ENCODE peak calls at places on chromosomes 3 and 15, in five cellular contexts. One of them, this sample, is unnamed.

GRCh38 chr3:123586131-123586530 is 1.3 kb upstream of the HACD2 start:
- DNase-seq in NB4: peak
- DNase-seq in RWPE1: peak
- DNase-seq in HuH-7: peak
- DNase-seq in CD4-positive, CD25-positive, alpha-beta regulatory T cell: peak
- DNase-seq in this sample: no peak

GRCh38 chr3:124260206-124260915 is 268.4 kb upstream of the ROPN1 start:
- DNase-seq in NB4: peak
- DNase-seq in RWPE1: peak
- DNase-seq in CD4-positive, CD25-positive, alpha-beta regulatory T cell: no peak
- DNase-seq in HuH-7: no peak
- DNase-seq in this sample: no peak

GRCh38 chr3:31621314-31621713 is 88.6 kb downstream of the STT3B start:
- DNase-seq in CD4-positive, CD25-positive, alpha-beta regulatory T cell: no peak
- DNase-seq in NB4: no peak
- DNase-seq in HuH-7: no peak
- DNase-seq in RWPE1: no peak
- DNase-seq in this sample: no peak

GRCh38 chr3:14829811-14830210 is 11.0 kb downstream of the FGD5 start:
- DNase-seq in RWPE1: no peak
- DNase-seq in HuH-7: no peak
- DNase-seq in CD4-positive, CD25-positive, alpha-beta regulatory T cell: no peak
- DNase-seq in NB4: no peak
- DNase-seq in this sample: no peak

GRCh38 chr3:121462565-121462964 is 83.2 kb downstream of the POLQ start:
- DNase-seq in RWPE1: no peak
- DNase-seq in CD4-positive, CD25-positive, alpha-beta regulatory T cell: no peak
- DNase-seq in NB4: no peak
- DNase-seq in HuH-7: no peak
- DNase-seq in this sample: no peak

GRCh38 chr3:128763967-128764366 is 38.0 kb downstream of the RAB7A start:
- DNase-seq in CD4-positive, CD25-positive, alpha-beta regulatory T cell: no peak
- DNase-seq in HuH-7: no peak
- DNase-seq in NB4: peak
- DNase-seq in RWPE1: no peak
- DNase-seq in this sample: no peak

GRCh38 chr3:111944377-111944776 is 34.4 kb upstream of the ABHD10 start:
- DNase-seq in HuH-7: no peak
- DNase-seq in CD4-positive, CD25-positive, alpha-beta regulatory T cell: no peak
- DNase-seq in NB4: no peak
- DNase-seq in RWPE1: peak
- DNase-seq in this sample: no peak

GRCh38 chr3:185290266-185290665 is 36.4 kb upstream of the EHHADH start:
- DNase-seq in NB4: no peak
- DNase-seq in HuH-7: no peak
- DNase-seq in RWPE1: no peak
- DNase-seq in CD4-positive, CD25-positive, alpha-beta regulatory T cell: no peak
- DNase-seq in this sample: no peak

GRCh38 chr15:72809329-72809728 is 25.8 kb upstream of the ADPGK start:
- DNase-seq in HuH-7: no peak
- DNase-seq in RWPE1: no peak
- DNase-seq in CD4-positive, CD25-positive, alpha-beta regulatory T cell: no peak
- DNase-seq in NB4: no peak
- DNase-seq in this sample: no peak